ENCODE peak calls at places on chromosomes 5 and 9, in eight cellular contexts. W is stomach; I is upper lobe of right lung; L is spleen; E is iPS DF 6.9; H is CD4-positive, CD25-positive, alpha-beta regulatory T cell; V is neural progenitor cell; G is ovary. A is an unnamed sample. For H3K4me1, H3K36me3 and H3K27me3, the result is how much of the 10 kb centered on the place peaks cover.

GRCh38 chr5:13643734-13644133 is 300.8 kb downstream of the DNAH5 start:
- DNase-seq in W (no peak), I (no peak), L (no peak), E (no peak), H (no peak), V (no peak), G (no peak), A (no peak)

GRCh38 chr5:65142007-65142406 is 339.7 kb downstream of the ADAMTS6 start:
- DNase-seq in W (no peak), I (no peak), L (no peak), E (no peak), H (no peak), V (no peak), G (no peak), A (no peak)

GRCh38 chr5:170614071-170614490 is 110.3 kb downstream of the KCNIP1 start:
- DNase-seq in W (no peak), I (peak), L (peak), E (no peak), H (no peak), V (no peak), G (no peak), A (no peak)

GRCh38 chr5:41335596-41335995 is 122.3 kb upstream of the C6 start:
- DNase-seq in W (no peak), I (no peak), L (no peak), E (no peak), H (no peak), V (no peak), G (no peak), A (no peak)

GRCh38 chr9:5429873-5430564 is 7.7 kb downstream of the PLGRKT start:
- DNase-seq in W (no peak), I (no peak), L (no peak), E (no peak), H (no peak), V (no peak), G (no peak), A (no peak)

GRCh38 chr9:134174073-134174449 is 9.7 kb upstream of the RNU6ATAC start:
- DNase-seq in W (no peak), I (peak), L (peak), E (no peak), H (no peak), V (no peak), G (no peak), A (no peak)

GRCh38 chr9:129111762-129112151 is 542 bp downstream of the PTPA start:
- DNase-seq in W (peak), I (peak), L (no peak), E (no peak), H (no peak), V (peak), G (peak), A (peak)

GRCh38 chr5:125129151-125129806 is 382.8 kb upstream of the ZNF608 start:
- DNase-seq in W (no peak), I (no peak), L (no peak), E (no peak), H (no peak), V (no peak), G (no peak), A (no peak)

GRCh38 chr5:168365581-168366081 is 74.2 kb downstream of the WWC1 start:
- DNase-seq in W (peak), I (peak), L (no peak), E (no peak), H (no peak), V (peak), G (no peak), A (peak)

DNA sequence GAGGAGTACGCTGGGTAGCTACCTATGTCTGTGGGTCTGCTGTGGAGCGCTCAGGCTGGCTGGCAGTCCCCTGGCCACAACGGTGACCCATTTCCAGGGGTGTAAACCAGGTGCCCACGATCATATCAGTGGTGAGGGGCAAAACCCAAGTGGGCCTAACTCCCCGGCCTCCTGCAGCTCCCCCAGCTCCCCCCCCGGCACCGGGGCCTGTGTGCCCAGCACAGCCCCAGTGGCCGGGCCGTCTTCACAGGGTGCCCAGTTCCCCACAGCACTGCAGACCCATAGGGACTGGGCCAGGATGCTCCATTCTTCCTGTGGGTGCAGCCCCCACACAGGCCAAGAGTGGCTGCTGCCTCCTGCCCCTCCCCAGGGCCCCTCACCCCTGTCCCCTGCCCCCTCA is 958 bp upstream of the LCN8 start:
- DNase-seq in W (no peak), I (no peak), L (peak), E (no peak), H (no peak), V (no peak), G (no peak), A (no peak)
- H3K4me1 ChIP-seq in W (under half), I (under half), L (under half), E (under half), H (under half), V (under half), G (under half), A (under half)

DNA sequence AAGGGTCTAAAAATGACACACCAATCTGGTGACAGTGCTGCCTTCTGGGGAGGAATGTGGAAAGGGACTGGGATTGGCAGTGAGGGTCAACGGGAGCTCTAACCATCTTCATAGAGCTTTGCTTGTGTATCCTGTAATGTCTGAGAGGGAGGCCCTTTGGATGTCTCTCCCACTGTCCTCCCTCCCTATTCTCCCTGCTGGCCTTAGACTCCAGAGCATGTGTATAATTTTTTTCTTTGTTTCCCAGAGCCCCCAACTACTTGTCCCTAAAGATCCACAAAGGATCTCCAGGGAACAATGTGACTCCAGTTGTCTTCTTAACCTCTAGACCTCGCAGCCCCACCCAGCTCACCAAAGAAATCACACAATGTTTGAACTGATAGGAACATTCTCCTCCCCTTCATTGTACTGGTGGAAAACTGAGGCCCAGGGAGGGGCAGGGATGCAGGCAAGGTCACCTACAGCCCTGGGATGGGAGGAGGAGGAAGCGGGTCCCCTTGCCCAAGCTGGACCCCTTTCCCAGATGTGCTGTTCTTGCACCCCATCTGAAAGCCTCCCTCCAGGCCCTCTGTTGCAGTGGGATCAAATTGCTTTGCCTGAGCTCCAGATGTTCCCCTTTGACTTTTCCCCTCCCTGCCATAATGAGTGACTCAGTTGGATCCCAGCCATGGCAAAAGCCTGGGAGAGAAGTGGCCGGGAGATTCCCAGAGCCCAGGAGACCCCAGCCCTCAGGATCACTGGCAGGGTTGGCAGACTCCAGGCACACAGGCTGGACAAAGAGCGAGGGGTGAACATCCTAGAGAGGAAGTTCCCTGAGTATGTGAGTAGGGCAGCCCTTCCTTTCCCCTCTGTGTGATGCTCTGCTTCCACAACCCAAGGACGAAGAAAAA is 21.8 kb downstream of the SPARC start:
- DNase-seq in W (no peak), I (no peak), L (no peak), E (no peak), H (no peak), V (no peak), G (peak), A (no peak)
- H3K36me3 ChIP-seq in W (under half), I (half or more), L (under half), E (under half), H (under half), V (under half), G (under half), A (under half)

DNA sequence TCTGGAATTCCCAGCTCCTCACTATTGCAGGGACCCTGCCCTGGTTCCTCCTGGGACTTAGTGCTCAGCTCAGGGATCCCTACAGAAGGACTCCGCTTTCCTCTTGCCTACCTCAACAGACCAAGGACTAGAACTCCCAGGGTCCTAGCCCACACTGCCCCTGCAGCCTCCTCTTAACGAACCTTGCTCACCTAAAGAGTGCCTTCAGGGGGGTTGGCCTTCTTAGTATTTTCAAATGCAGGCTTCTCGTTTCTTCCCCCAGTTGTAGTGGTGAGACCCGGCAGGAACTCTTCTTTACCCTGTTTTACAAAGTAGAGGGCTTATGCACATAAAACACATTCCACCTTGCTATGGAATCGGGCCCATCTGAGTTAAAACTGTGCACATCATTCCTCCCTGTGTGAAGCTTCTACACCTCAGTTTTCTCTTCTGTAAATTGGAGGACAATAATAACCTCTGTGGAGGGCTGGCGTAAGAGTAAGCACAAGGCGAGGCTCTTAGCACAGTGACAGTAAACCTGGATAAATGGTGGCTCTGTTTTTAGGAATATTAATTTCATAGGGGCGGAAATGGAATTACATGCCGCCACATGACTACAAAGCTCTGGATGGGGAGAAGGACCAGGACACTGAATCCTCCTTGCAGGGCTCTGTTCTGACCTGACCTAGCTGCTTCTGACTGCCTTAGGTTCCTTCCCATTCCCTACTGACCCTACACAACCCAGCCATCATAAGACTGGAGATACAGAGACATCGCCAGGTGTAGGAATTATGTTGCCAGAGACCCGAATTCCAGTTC is 3.8 kb upstream of the HAND1 start:
- DNase-seq in W (no peak), I (no peak), L (no peak), E (no peak), H (no peak), V (no peak), G (no peak), A (no peak)
- H3K27me3 ChIP-seq in W (half or more), I (half or more), L (half or more), E (half or more), H (half or more), V (half or more), G (under half), A (half or more)

DNA sequence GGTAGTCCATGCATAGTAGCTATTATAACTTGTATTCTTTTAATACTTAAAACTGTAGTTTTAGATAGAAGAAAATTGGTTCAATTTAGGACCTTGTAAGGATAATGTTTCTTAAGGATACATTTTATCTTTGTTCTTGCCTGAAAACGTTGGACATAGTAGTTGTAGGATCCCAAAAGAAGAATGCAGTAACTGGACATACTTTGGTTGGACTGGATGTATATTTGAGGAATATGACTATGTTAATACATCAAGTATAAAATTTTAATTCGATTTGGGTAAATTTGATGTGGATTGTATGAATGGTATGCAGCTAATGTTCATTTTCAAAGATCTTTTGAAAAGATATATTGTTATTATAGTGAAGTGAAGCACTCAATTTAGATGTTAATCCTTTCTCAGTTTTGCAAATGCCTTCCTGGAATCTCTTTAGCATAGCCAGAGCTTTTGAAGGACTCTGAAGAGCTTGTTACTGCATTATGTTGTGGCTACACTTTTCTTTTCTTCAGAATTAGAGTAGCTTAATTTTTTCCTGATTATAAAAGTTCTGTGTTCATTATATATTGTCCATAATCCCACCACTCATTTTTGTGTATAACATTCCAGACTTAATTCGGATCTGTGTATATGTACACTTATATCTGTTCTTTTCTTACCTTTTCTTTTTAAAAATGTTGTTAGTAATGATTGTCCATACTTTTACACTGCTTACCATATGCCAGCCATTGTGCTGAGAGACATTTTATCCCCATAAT is 41.2 kb downstream of the LRRTM2 start:
- DNase-seq in W (no peak), I (no peak), L (no peak), E (no peak), H (no peak), V (no peak), G (no peak), A (no peak)
- H3K4me1 ChIP-seq in W (under half), I (under half), L (under half), E (under half), H (under half), V (under half), G (under half), A (under half)

GRCh38 chr9:86333651-86334050 is 20.6 kb downstream of the TUT7 start:
- DNase-seq in W (no peak), I (no peak), L (no peak), E (no peak), H (no peak), V (no peak), G (no peak), A (no peak)

GRCh38 chr9:86340356-86341006 is 13.7 kb downstream of the TUT7 start:
- DNase-seq in W (no peak), I (no peak), L (no peak), E (no peak), H (no peak), V (no peak), G (no peak), A (no peak)

GRCh38 chr9:86337469-86338107 is 16.6 kb downstream of the TUT7 start:
- DNase-seq in W (no peak), I (no peak), L (no peak), E (no peak), H (no peak), V (no peak), G (no peak), A (peak)

GRCh38 chr9:86341007-86341491 is 13.2 kb downstream of the TUT7 start:
- DNase-seq in W (no peak), I (no peak), L (no peak), E (no peak), H (no peak), V (no peak), G (no peak), A (no peak)

DNA sequence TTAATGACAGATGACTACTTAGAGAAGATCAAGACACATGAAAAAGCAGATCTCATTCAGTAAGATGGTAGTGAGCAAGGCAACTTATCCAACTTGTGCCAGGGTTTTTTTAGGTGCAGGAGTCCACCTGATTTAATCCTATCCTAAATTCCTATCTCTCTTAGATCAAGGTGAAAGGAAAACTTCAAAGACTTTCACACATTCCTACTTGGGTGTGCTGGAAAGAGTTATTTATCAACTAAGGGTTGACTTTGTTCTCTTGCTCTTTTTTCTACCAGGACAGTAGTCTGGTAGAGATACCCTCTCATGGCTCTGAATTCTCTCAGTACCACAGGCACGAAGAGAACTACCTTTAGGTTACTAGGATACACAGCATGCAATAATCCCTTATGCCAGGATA is 18.2 kb downstream of the TUT7 start:
- DNase-seq in W (no peak), I (no peak), L (no peak), E (no peak), H (no peak), V (no peak), G (no peak), A (no peak)
- H3K36me3 ChIP-seq in W (half or more), I (half or more), L (half or more), E (under half), H (half or more), V (under half), G (under half), A (under half)

DNA sequence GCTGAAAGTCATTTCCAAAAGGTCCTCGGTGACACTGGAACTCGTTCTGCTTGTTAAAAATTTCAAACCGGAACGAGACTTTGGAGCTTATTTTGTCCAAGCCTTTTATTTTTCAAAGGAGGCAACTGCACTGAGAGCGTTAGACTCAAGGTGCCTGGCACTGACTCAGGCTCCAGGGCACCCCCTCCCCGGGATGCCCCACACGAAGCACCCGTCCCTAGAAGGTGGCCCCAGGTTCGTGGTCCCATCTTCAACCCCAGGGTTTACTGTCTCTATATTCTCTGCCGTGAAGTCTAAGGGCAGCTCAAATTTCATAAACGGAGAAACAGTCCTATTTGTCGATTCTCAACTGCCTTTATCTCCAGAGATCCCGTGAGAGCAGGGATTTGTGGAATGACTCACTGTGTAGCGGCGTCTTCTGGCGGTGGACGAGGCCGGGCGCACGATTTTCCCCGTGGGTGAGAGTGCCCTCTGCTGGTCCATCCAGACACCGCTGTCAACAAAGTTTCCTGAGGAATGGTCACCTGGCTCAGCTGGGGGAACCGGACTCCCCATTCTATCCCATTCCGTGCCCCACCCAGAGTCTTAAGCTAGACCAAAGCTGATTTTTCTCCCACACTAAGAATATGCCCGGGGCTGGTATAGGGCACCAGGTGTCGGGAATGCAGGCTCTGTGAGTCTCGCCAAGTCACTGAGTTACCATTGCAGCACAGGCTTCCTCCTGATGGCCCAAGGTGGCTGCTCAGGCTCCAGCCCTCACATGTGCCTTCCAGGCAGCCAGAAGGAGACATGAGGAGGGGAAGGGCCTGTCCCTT is 27.1 kb upstream of the SLC6A19 start:
- DNase-seq in W (peak), I (peak), L (no peak), E (peak), H (no peak), V (peak), G (no peak), A (peak)
- H3K27me3 ChIP-seq in W (under half), I (under half), L (under half), E (under half), H (under half), V (under half), G (under half), A (under half)

DNA sequence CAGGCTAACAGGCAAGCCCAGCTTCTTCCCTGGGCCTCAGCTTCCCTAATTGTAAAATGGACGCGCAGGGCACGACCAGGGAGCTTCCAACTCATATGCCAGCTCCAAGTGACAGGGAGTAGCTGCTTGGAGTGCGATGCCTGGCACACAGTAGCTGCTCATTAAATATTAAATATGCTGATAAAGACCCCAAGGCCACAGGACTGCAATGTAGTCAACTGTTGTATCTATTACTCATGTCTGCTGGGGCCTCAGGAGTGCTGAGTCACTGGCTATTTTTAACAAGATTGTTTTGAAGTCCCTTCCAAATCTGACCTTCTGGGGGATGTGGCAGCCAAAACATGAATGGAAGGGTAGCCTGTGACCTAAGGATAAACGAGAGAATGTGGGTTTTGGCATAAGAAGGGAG is 17.7 kb downstream of the TNIP1 start:
- DNase-seq in W (no peak), I (no peak), L (peak), E (no peak), H (no peak), V (no peak), G (peak), A (no peak)
- H3K4me1 ChIP-seq in W (under half), I (half or more), L (half or more), E (under half), H (half or more), V (under half), G (under half), A (under half)

GRCh38 chr9:127489471-127490115 is 38.3 kb downstream of the LRSAM1 start:
- DNase-seq in W (no peak), I (no peak), L (no peak), E (peak), H (no peak), V (peak), G (no peak), A (no peak)

GRCh38 chr9:127490831-127491230 is 39.5 kb downstream of the LRSAM1 start:
- DNase-seq in W (no peak), I (no peak), L (no peak), E (no peak), H (no peak), V (no peak), G (no peak), A (no peak)

GRCh38 chr9:127493592-127494303 is 42.4 kb downstream of the LRSAM1 start:
- DNase-seq in W (no peak), I (no peak), L (no peak), E (no peak), H (no peak), V (no peak), G (no peak), A (no peak)

GRCh38 chr9:127492616-127493015 is 41.3 kb downstream of the LRSAM1 start:
- DNase-seq in W (no peak), I (no peak), L (no peak), E (no peak), H (no peak), V (no peak), G (no peak), A (no peak)

GRCh38 chr9:127491516-127491915 is 40.2 kb downstream of the LRSAM1 start:
- DNase-seq in W (no peak), I (no peak), L (no peak), E (no peak), H (no peak), V (no peak), G (no peak), A (no peak)
- H3K36me3 ChIP-seq in W (half or more), I (half or more), L (half or more), E (under half), H (under half), V (under half), G (under half), A (under half)